ENCODE peak calls at places on chromosomes 16 and 17, in four cellular contexts. One of them, this sample, is unnamed.

GRCh38 chr17:50943575-50943933 is 77.4 kb upstream of the TOB1 start:
- DNase-seq in GM12878: no peak
- DNase-seq in K562: no peak
- DNase-seq in endothelial cell of umbilical vein: no peak
- DNase-seq in this sample: no peak

GRCh38 chr16:7509919-7510705 is 177.5 kb downstream of the RBFOX1 start:
- DNase-seq in GM12878: no peak
- DNase-seq in endothelial cell of umbilical vein: no peak
- DNase-seq in K562: no peak
- DNase-seq in this sample: no peak

GRCh38 chr16:83002351-83003334 is 375.9 kb downstream of the CDH13 start:
- DNase-seq in GM12878: no peak
- DNase-seq in endothelial cell of umbilical vein: peak; percentile 88
- DNase-seq in K562: no peak
- DNase-seq in this sample: peak; percentile 54

GRCh38 chr16:47815655-47816054 is 340.1 kb downstream of the ABCC12 start:
- DNase-seq in GM12878: no peak
- DNase-seq in endothelial cell of umbilical vein: no peak
- DNase-seq in K562: no peak
- DNase-seq in this sample: no peak

GRCh38 chr16:49754495-49755290 is 101.2 kb downstream of the ZNF423 start:
- DNase-seq in K562: no peak
- DNase-seq in GM12878: no peak
- DNase-seq in endothelial cell of umbilical vein: peak; percentile 64
- DNase-seq in this sample: no peak

GRCh38 chr17:40922239-40922638 is 15.2 kb downstream of the KRT23 start:
- DNase-seq in endothelial cell of umbilical vein: peak; percentile 75
- DNase-seq in GM12878: no peak
- DNase-seq in K562: no peak
- DNase-seq in this sample: peak; percentile 88

GRCh38 chr17:66446419-66446818 is 144.0 kb downstream of the PRKCA start:
- DNase-seq in GM12878: no peak
- DNase-seq in endothelial cell of umbilical vein: no peak
- DNase-seq in K562: no peak
- DNase-seq in this sample: no peak

GRCh38 chr17:38327936-38328335 is 15.8 kb downstream of the GPR179 start:
- DNase-seq in K562: no peak
- DNase-seq in endothelial cell of umbilical vein: no peak
- DNase-seq in GM12878: no peak
- DNase-seq in this sample: no peak

GRCh38 chr17:60745544-60745943 is 67.9 kb downstream of the BCAS3 start:
- DNase-seq in GM12878: no peak
- DNase-seq in endothelial cell of umbilical vein: no peak
- DNase-seq in K562: no peak
- DNase-seq in this sample: no peak

GRCh38 chr16:59665618-59666220 is 931.6 kb upstream of the GOT2 start:
- DNase-seq in endothelial cell of umbilical vein: no peak
- DNase-seq in K562: no peak
- DNase-seq in GM12878: no peak
- DNase-seq in this sample: no peak

GRCh38 chr16:30185141-30185682 is 1.8 kb downstream of the CORO1A start:
- DNase-seq in GM12878: no peak
- DNase-seq in K562: no peak
- DNase-seq in endothelial cell of umbilical vein: no peak
- DNase-seq in this sample: no peak

GRCh38 chr16:84478172-84478948 is 26.1 kb downstream of the MEAK7 start:
- DNase-seq in endothelial cell of umbilical vein: no peak
- DNase-seq in K562: no peak
- DNase-seq in GM12878: no peak
- DNase-seq in this sample: peak; percentile 88

GRCh38 chr17:61129232-61129631 is 270.4 kb upstream of the TBX2 start:
- DNase-seq in K562: no peak
- DNase-seq in GM12878: no peak
- DNase-seq in endothelial cell of umbilical vein: no peak
- DNase-seq in this sample: peak; percentile 8

GRCh38 chr17:80950466-80951120 is 41.0 kb upstream of the CHMP6 start:
- DNase-seq in GM12878: no peak
- DNase-seq in K562: no peak
- DNase-seq in endothelial cell of umbilical vein: no peak
- DNase-seq in this sample: no peak

GRCh38 chr17:7313028-7313889 is 1.9 kb downstream of the GPS2 start:
- DNase-seq in K562: no peak
- DNase-seq in endothelial cell of umbilical vein: no peak
- DNase-seq in GM12878: no peak
- DNase-seq in this sample: peak; percentile 2

GRCh38 chr17:74770498-74771318 is 5.4 kb downstream of the NAT9 start:
- DNase-seq in GM12878: no peak
- DNase-seq in endothelial cell of umbilical vein: peak; percentile 43
- DNase-seq in K562: peak; percentile 55
- DNase-seq in this sample: peak; percentile 24

GRCh38 chr16:82412770-82413169 is 214.0 kb upstream of the CDH13 start:
- DNase-seq in K562: no peak
- DNase-seq in endothelial cell of umbilical vein: no peak
- DNase-seq in GM12878: no peak
- DNase-seq in this sample: no peak

GRCh38 chr16:57532251-57532625 is 4.1 kb downstream of the CCDC102A start:
- DNase-seq in K562: no peak
- DNase-seq in endothelial cell of umbilical vein: no peak
- DNase-seq in GM12878: no peak
- DNase-seq in this sample: no peak

GRCh38 chr16:57534881-57535658 is 1.3 kb downstream of the CCDC102A start:
- DNase-seq in endothelial cell of umbilical vein: no peak
- DNase-seq in GM12878: no peak
- DNase-seq in K562: no peak
- DNase-seq in this sample: no peak

GRCh38 chr16:57534337-57534880 is 2.0 kb downstream of the CCDC102A start:
- DNase-seq in endothelial cell of umbilical vein: no peak
- DNase-seq in K562: no peak
- DNase-seq in GM12878: no peak
- DNase-seq in this sample: no peak

GRCh38 chr16:57533366-57533617 is 3.1 kb downstream of the CCDC102A start:
- DNase-seq in endothelial cell of umbilical vein: no peak
- DNase-seq in K562: no peak
- DNase-seq in GM12878: no peak
- DNase-seq in this sample: no peak

GRCh38 chr16:57533618-57534336 is 2.6 kb downstream of the CCDC102A start:
- DNase-seq in GM12878: no peak
- DNase-seq in endothelial cell of umbilical vein: peak; percentile 15
- DNase-seq in K562: no peak
- DNase-seq in this sample: no peak
- TF ChIP-seq FOS in GM12878: no peak
- TF ChIP-seq FOS in endothelial cell of umbilical vein: no peak
- TF ChIP-seq FOS in K562: no peak
- TF ChIP-seq FOS in this sample: no peak

DNA sequence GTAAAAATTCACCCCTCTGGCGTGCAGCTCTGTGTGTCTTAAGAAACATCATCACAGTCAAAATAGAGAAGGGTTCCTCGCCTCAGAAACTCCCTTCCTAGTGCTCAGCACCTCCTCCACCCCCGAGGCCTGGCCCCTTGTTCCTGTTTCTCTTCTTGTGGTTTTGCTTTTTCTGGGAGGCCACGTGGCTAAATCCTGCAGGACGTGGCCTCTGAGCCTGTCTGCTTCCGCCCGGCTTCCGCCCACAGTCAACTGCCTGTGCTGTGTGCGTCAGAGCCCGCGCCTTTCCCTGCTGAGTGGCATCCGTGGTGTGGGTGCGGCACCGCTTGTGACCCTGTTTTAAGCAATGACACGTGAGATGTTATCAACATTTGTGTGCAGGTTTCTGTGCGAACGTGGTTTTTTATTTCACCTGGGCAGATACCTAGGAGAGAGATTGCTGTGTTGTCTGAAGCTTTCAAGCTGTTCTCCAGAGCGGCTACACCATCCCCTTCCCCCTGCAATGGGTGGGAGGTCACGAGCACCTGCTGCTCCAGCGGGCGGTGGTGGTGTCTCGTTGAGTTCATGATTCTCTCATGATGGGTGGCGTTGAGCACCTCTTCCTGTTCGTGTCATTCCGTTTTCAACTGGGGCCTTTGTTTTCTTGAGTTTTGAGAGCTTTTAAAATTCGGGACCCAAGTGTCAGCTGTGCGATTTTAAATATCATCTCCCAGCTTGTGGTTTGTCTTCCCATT is 21.7 kb downstream of the ACSF3 start:
- DNase-seq in K562: peak; percentile 49
- DNase-seq in endothelial cell of umbilical vein: peak; percentile 37
- DNase-seq in GM12878: peak; percentile 67
- DNase-seq in this sample: no peak
- TF ChIP-seq FOS in K562: no peak
- TF ChIP-seq FOS in endothelial cell of umbilical vein: no peak
- TF ChIP-seq FOS in GM12878: no peak
- TF ChIP-seq FOS in this sample: no peak

GRCh38 chr17:3485481-3486068 is 9.8 kb downstream of the ASPA start:
- DNase-seq in K562: no peak
- DNase-seq in GM12878: no peak
- DNase-seq in endothelial cell of umbilical vein: no peak
- DNase-seq in this sample: no peak
- TF ChIP-seq FOS in K562: no peak
- TF ChIP-seq FOS in GM12878: no peak
- TF ChIP-seq FOS in endothelial cell of umbilical vein: no peak
- TF ChIP-seq FOS in this sample: no peak

GRCh38 chr16:22324787-22325597 is 27.8 kb downstream of the POLR3E start:
- DNase-seq in endothelial cell of umbilical vein: no peak
- DNase-seq in K562: no peak
- DNase-seq in GM12878: no peak
- DNase-seq in this sample: no peak

GRCh38 chr16:22326771-22327445 is 29.7 kb downstream of the POLR3E start:
- DNase-seq in GM12878: no peak
- DNase-seq in K562: no peak
- DNase-seq in endothelial cell of umbilical vein: no peak
- DNase-seq in this sample: no peak

GRCh38 chr16:22323998-22324786 is 27.0 kb downstream of the POLR3E start:
- DNase-seq in endothelial cell of umbilical vein: no peak
- DNase-seq in GM12878: no peak
- DNase-seq in K562: no peak
- DNase-seq in this sample: no peak

GRCh38 chr16:22326369-22326652 is 29.1 kb downstream of the POLR3E start:
- DNase-seq in endothelial cell of umbilical vein: no peak
- DNase-seq in K562: no peak
- DNase-seq in GM12878: no peak
- DNase-seq in this sample: no peak

DNA sequence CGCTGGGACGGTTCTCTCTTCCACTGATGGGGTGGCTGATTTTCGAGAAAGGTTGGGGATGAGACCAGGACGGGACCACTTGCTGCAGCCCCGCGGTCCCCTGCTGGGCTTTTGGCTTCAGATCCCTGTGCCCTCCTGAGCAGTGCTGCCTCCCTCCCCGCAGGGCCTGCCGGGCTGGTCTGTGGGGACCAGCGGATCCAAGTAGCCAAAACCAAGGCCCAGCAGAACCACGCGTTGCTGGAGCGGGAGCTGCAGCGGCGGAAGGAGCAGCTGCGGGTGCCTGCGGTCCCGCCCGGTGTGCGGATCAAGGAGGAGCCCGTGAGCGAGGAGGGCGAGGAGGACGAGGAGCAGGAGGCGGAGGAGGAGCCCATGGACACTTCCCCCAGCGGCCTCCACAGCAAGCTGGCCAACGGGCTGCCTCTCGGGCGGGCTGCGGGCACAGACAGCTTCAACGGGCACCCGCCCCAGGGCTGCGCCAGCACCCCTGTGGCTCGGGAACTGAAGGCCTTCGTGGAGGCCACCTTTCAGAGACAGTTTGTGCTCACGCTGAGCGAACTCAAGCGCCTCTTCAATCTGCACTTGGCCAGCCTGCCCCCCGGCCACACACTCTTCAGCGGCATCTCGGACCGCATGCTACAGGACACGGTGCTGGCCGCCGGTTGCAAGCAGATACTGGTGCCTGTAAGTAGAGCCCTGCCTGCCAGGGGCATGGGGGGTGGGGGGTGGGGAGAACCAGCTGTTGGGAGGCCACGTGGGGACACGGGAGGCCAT is 28.6 kb downstream of the POLR3E start:
- DNase-seq in endothelial cell of umbilical vein: no peak
- DNase-seq in K562: no peak
- DNase-seq in GM12878: no peak
- DNase-seq in this sample: no peak
- TF ChIP-seq FOS in endothelial cell of umbilical vein: no peak
- TF ChIP-seq FOS in K562: no peak
- TF ChIP-seq FOS in GM12878: no peak
- TF ChIP-seq FOS in this sample: no peak

GRCh38 chr16:11207646-11208045 is 48.4 kb downstream of the SOCS1 start:
- DNase-seq in GM12878: no peak
- DNase-seq in endothelial cell of umbilical vein: no peak
- DNase-seq in K562: no peak
- DNase-seq in this sample: no peak
- TF ChIP-seq FOS in GM12878: no peak
- TF ChIP-seq FOS in endothelial cell of umbilical vein: no peak
- TF ChIP-seq FOS in K562: no peak
- TF ChIP-seq FOS in this sample: no peak

GRCh38 chr17:82740906-82741759 is 5.7 kb downstream of the FN3K start:
- DNase-seq in K562: no peak
- DNase-seq in endothelial cell of umbilical vein: no peak
- DNase-seq in GM12878: no peak
- DNase-seq in this sample: no peak
- TF ChIP-seq FOS in K562: no peak
- TF ChIP-seq FOS in endothelial cell of umbilical vein: no peak
- TF ChIP-seq FOS in GM12878: no peak
- TF ChIP-seq FOS in this sample: no peak